ENCODE peak calls at places on chromosomes 7 and 10, in four cellular contexts. One of them, this sample, is unnamed.

GRCh38 chr10:71638577-71639411 is 80.8 kb downstream of the C10orf105 start:
- DNase-seq in HCT116: no peak
- DNase-seq in K562: peak; percentile 99
- DNase-seq in HepG2: peak; percentile 68
- DNase-seq in this sample: no peak

GRCh38 chr7:2523461-2523905 is 3.9 kb downstream of the LFNG start:
- DNase-seq in K562: no peak
- DNase-seq in HCT116: no peak
- DNase-seq in HepG2: no peak
- DNase-seq in this sample: no peak

GRCh38 chr7:107661081-107661864 is 645 bp downstream of the SLC26A4 start:
- DNase-seq in K562: no peak
- DNase-seq in HCT116: no peak
- DNase-seq in HepG2: peak; percentile 37
- DNase-seq in this sample: no peak

GRCh38 chr7:85554294-85554877 is 367.5 kb upstream of the SEMA3D start:
- DNase-seq in HCT116: peak; percentile 37
- DNase-seq in K562: peak; percentile 42
- DNase-seq in HepG2: peak; percentile 59
- DNase-seq in this sample: peak; percentile 50

GRCh38 chr10:129841071-129841470 is 123.0 kb downstream of the EBF3 start:
- DNase-seq in K562: no peak
- DNase-seq in HepG2: no peak
- DNase-seq in HCT116: no peak
- DNase-seq in this sample: no peak

GRCh38 chr10:73950155-73950554 is 39.2 kb downstream of the PLAU start:
- DNase-seq in HCT116: no peak
- DNase-seq in HepG2: no peak
- DNase-seq in K562: no peak
- DNase-seq in this sample: no peak

GRCh38 chr10:27258838-27259532 is 18.4 kb upstream of the ACBD5 start:
- DNase-seq in K562: no peak
- DNase-seq in HepG2: no peak
- DNase-seq in HCT116: no peak
- DNase-seq in this sample: no peak

GRCh38 chr7:30815016-30815854 is 44.0 kb downstream of the MINDY4 start:
- DNase-seq in HepG2: no peak
- DNase-seq in HCT116: no peak
- DNase-seq in K562: no peak
- DNase-seq in this sample: no peak

GRCh38 chr10:7622969-7623368 is 43.8 kb downstream of the ITIH5 start:
- DNase-seq in K562: peak; percentile 10
- DNase-seq in HCT116: no peak
- DNase-seq in HepG2: no peak
- DNase-seq in this sample: no peak

GRCh38 chr10:116774728-116775151 is 32.4 kb upstream of the HSPA12A start:
- DNase-seq in HepG2: no peak
- DNase-seq in K562: no peak
- DNase-seq in HCT116: no peak
- DNase-seq in this sample: no peak

GRCh38 chr7:84746347-84746746 is 440.5 kb downstream of the SEMA3D start:
- DNase-seq in K562: no peak
- DNase-seq in HCT116: no peak
- DNase-seq in HepG2: no peak
- DNase-seq in this sample: no peak

GRCh38 chr7:53697913-53698312 is 662.5 kb downstream of the POM121L12 start:
- DNase-seq in HCT116: no peak
- DNase-seq in K562: no peak
- DNase-seq in HepG2: no peak
- DNase-seq in this sample: no peak

GRCh38 chr7:139034855-139035587 is 821 bp downstream of the ZC3HAV1L start:
- DNase-seq in HepG2: no peak
- DNase-seq in K562: no peak
- DNase-seq in HCT116: no peak
- DNase-seq in this sample: no peak

GRCh38 chr7:1691601-1692499 is 21.8 kb downstream of the ELFN1 start:
- DNase-seq in K562: no peak
- DNase-seq in HCT116: no peak
- DNase-seq in HepG2: no peak
- DNase-seq in this sample: no peak

GRCh38 chr10:113214331-113214730 is 264.3 kb downstream of the TCF7L2 start:
- DNase-seq in K562: no peak
- DNase-seq in HCT116: no peak
- DNase-seq in HepG2: peak; percentile 7
- DNase-seq in this sample: no peak

GRCh38 chr10:6300106-6300783 is 97.5 kb downstream of the PFKFB3 start:
- DNase-seq in HCT116: no peak
- DNase-seq in HepG2: no peak
- DNase-seq in K562: no peak
- DNase-seq in this sample: no peak
- TF ChIP-seq TCF7L2 in HCT116: no peak
- TF ChIP-seq TCF7L2 in HepG2: no peak
- TF ChIP-seq TCF7L2 in K562: no peak
- TF ChIP-seq TCF7L2 in this sample: no peak

DNA sequence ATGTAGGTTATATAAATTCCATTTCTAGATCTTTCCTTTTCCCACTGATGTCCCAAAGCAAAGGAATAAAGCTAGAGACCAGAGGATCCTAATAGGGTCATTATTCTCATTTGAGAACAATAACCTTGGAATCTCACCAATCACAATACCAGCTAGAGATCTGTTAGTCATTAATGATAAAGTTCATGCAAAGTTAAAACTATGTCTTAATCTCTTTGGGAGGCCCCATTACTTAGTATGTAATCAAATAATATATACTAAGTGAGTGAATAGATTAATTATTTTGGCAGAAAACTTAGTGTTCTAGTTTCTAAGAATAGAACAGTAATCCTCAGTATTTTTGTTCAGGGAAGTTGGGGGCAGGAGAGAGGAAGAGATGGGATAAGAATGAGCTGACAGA is 227.2 kb downstream of the MTERF1 start:
- DNase-seq in HCT116: no peak
- DNase-seq in K562: no peak
- DNase-seq in HepG2: no peak
- DNase-seq in this sample: no peak
- TF ChIP-seq TCF7L2 in HCT116: no peak
- TF ChIP-seq TCF7L2 in K562: no peak
- TF ChIP-seq TCF7L2 in HepG2: no peak
- TF ChIP-seq TCF7L2 in this sample: no peak

GRCh38 chr10:100009793-100010676 is at the start of gene DNMBP:
- DNase-seq in HCT116: peak; percentile 63
- DNase-seq in HepG2: peak; percentile 61
- DNase-seq in K562: peak; percentile 84
- DNase-seq in this sample: no peak

GRCh38 chr10:100008708-100009282 is 952 bp downstream of the DNMBP start:
- DNase-seq in HCT116: no peak
- DNase-seq in K562: peak; percentile 8
- DNase-seq in HepG2: no peak
- DNase-seq in this sample: no peak

GRCh38 chr10:100009283-100009792 is 409 bp downstream of the DNMBP start:
- DNase-seq in HepG2: peak; percentile 18
- DNase-seq in K562: peak; percentile 15
- DNase-seq in HCT116: no peak
- DNase-seq in this sample: no peak

GRCh38 chr10:100019824-100020160 is 10.0 kb upstream of the DNMBP start:
- DNase-seq in HCT116: no peak
- DNase-seq in HepG2: peak; percentile 40
- DNase-seq in K562: no peak
- DNase-seq in this sample: no peak

DNA sequence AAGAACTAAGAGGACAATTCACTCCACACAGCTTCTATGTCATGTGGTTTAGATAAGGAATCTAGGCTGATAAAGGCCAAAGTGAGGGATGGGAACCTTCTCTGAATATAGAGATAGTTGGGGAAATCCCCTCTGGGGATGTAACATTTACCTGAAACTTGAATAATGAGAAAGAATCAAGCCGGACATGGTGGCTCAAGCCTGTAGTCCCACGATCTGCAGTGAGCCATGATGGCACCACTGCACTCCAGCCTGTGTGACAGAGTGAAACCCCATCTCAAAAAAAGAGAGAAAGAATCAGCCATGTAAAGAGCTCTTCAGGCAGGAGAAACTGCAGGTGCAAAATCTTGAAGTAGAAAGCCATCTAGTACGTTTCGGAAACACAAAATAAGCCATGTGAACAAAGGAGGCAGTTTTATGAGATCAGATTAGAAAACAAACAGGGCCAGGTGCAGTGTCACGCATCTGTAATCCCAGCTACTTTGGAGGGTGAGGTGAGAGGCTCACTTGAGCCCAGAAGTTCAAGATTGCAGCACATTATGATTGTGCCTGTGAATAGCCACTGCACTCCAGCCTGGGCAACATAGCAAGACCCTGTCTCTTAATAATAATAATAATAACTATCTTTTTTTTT is 4.5 kb upstream of the DNMBP start:
- DNase-seq in HepG2: no peak
- DNase-seq in K562: no peak
- DNase-seq in HCT116: no peak
- DNase-seq in this sample: no peak
- TF ChIP-seq TCF7L2 in HepG2: no peak
- TF ChIP-seq TCF7L2 in K562: no peak
- TF ChIP-seq TCF7L2 in HCT116: no peak
- TF ChIP-seq TCF7L2 in this sample: no peak

GRCh38 chr10:3468919-3469638 is 296.5 kb upstream of the PITRM1 start:
- DNase-seq in K562: no peak
- DNase-seq in HepG2: no peak
- DNase-seq in HCT116: peak; percentile 44
- DNase-seq in this sample: no peak
- TF ChIP-seq TCF7L2 in K562: no peak
- TF ChIP-seq TCF7L2 in HepG2: no peak
- TF ChIP-seq TCF7L2 in HCT116: no peak
- TF ChIP-seq TCF7L2 in this sample: no peak

GRCh38 chr7:42107484-42107883 is 129.5 kb downstream of the GLI3 start:
- DNase-seq in K562: no peak
- DNase-seq in HepG2: no peak
- DNase-seq in HCT116: no peak
- DNase-seq in this sample: no peak
- TF ChIP-seq TCF7L2 in K562: no peak
- TF ChIP-seq TCF7L2 in HepG2: no peak
- TF ChIP-seq TCF7L2 in HCT116: no peak
- TF ChIP-seq TCF7L2 in this sample: no peak

GRCh38 chr10:91043173-91043910 is 122.5 kb upstream of the ANKRD1 start:
- DNase-seq in HepG2: peak; percentile 51
- DNase-seq in K562: peak; percentile 46
- DNase-seq in HCT116: peak; percentile 21
- DNase-seq in this sample: no peak
- TF ChIP-seq TCF7L2 in HepG2: no peak
- TF ChIP-seq TCF7L2 in K562: no peak
- TF ChIP-seq TCF7L2 in HCT116: no peak
- TF ChIP-seq TCF7L2 in this sample: no peak

DNA sequence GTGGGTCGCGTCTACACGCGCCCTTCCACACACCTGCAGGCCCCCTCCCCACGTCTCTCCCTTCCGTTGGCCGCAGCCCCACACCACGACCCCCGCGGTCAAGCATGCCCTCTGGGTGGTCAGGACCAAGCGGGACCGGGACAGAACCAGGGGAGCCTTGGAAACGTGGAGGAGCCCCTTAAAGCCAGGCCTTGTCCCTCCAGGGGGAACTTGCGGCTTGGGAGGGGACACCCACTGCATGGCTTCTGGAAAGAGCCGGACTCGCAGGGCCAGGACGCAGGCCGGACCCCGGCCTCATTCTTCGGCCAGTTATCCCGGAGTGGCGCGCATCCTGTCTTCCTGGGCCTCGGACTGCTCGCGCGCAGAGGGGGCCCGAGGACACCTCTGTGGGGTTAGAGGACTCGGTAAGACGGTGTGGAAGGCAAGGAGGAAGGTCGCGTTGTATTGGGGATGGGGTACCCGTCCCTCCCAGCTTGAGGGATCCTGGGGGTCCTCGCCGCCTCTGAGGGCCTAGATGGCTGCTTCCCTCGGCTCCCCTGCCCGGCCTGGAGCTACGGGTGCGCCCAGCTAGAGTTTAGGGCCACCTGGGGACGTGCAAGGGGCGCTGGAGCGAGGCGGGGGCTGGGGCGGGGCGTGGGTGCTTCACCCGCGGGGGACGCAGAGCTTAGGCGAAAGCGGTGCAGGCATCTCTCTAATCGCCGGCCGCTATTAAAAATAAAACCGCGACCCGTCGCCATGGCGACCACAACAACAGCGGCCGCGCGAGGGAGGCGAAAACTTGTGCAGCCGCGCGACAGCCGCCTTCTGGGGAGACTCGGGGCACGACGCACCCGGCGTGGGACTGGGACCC is 1.8 kb upstream of the PDGFA start:
- DNase-seq in K562: peak; percentile 71
- DNase-seq in HCT116: no peak
- DNase-seq in HepG2: no peak
- DNase-seq in this sample: no peak
- TF ChIP-seq TCF7L2 in K562: no peak
- TF ChIP-seq TCF7L2 in HCT116: no peak
- TF ChIP-seq TCF7L2 in HepG2: no peak
- TF ChIP-seq TCF7L2 in this sample: peak; percentile 10

GRCh38 chr7:26284995-26285632 is 6.5 kb upstream of the SNX10 start:
- DNase-seq in HCT116: peak; percentile 61
- DNase-seq in K562: peak; percentile 81
- DNase-seq in HepG2: peak; percentile 46
- DNase-seq in this sample: peak; percentile 54
- TF ChIP-seq TCF7L2 in HCT116: no peak
- TF ChIP-seq TCF7L2 in K562: no peak
- TF ChIP-seq TCF7L2 in HepG2: no peak
- TF ChIP-seq TCF7L2 in this sample: no peak

GRCh38 chr10:48751730-48752129 is 67.1 kb downstream of the WDFY4 start:
- DNase-seq in K562: no peak
- DNase-seq in HepG2: no peak
- DNase-seq in HCT116: no peak
- DNase-seq in this sample: no peak

GRCh38 chr10:48749254-48749787 is 64.6 kb downstream of the WDFY4 start:
- DNase-seq in K562: no peak
- DNase-seq in HCT116: no peak
- DNase-seq in HepG2: no peak
- DNase-seq in this sample: no peak

GRCh38 chr10:48750019-48750418 is 65.3 kb downstream of the WDFY4 start:
- DNase-seq in HCT116: no peak
- DNase-seq in HepG2: no peak
- DNase-seq in K562: no peak
- DNase-seq in this sample: no peak

GRCh38 chr10:48748573-48748972 is 63.9 kb downstream of the WDFY4 start:
- DNase-seq in HepG2: no peak
- DNase-seq in HCT116: no peak
- DNase-seq in K562: no peak
- DNase-seq in this sample: no peak

DNA sequence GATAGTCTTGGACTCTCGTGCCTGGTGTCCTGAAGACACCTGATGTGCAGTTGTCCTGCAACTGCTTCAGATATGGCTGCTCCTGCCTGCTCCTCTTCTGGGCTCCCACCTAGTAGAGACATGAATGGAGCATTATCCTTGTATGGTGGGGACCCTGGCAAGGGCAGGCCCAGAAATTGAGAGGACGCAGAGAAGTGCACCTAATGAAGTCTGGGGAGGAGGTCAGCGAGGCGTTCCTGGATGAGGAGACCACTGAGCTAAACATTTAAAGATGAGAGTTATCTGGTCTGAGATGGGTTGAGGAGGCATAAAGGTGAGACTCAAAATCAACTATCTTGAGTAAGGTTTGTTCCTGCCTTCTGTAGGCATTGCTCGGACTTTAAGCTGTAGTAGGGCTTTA is 66.3 kb downstream of the WDFY4 start:
- DNase-seq in K562: no peak
- DNase-seq in HepG2: no peak
- DNase-seq in HCT116: no peak
- DNase-seq in this sample: no peak
- TF ChIP-seq TCF7L2 in K562: no peak
- TF ChIP-seq TCF7L2 in HepG2: no peak
- TF ChIP-seq TCF7L2 in HCT116: no peak
- TF ChIP-seq TCF7L2 in this sample: no peak